ENCODE peak calls at places on chromosomes 1 and 21, in five cellular contexts. One of them, this sample, is unnamed.

GRCh38 chr1:18948048-18948912 is 8.2 kb downstream of the IFFO2 start:
- DNase-seq in activated T-cell treated with anti-CD3 and anti-CD28 coated beads for 1 hour: peak
- DNase-seq in effector memory CD8-positive, alpha-beta T cell: peak
- DNase-seq in activated T-helper 1 cell treated with anti-CD3 and anti-CD28 coated beads, Interleukin-12 subunit alpha, Interleukin-12 subunit beta, Interleukin-2, Interleukin-4 antibody, amounts not matched to agents 30 ng/mL and 10 ng/mL and 1 ng/mL, durations not matched to agents 14 hours and 24 hours and 36 hours: no peak
- DNase-seq in SJSA1: no peak
- DNase-seq in this sample: peak

GRCh38 chr1:168613689-168614655 is 37.6 kb downstream of the XCL1 start:
- DNase-seq in activated T-cell treated with anti-CD3 and anti-CD28 coated beads for 1 hour: no peak
- DNase-seq in effector memory CD8-positive, alpha-beta T cell: no peak
- DNase-seq in activated T-helper 1 cell treated with anti-CD3 and anti-CD28 coated beads, Interleukin-12 subunit alpha, Interleukin-12 subunit beta, Interleukin-2, Interleukin-4 antibody, amounts not matched to agents 30 ng/mL and 10 ng/mL and 1 ng/mL, durations not matched to agents 14 hours and 24 hours and 36 hours: no peak
- DNase-seq in SJSA1: no peak
- DNase-seq in this sample: no peak

GRCh38 chr1:179995576-179995975 is 41.0 kb downstream of the CEP350 start:
- DNase-seq in activated T-cell treated with anti-CD3 and anti-CD28 coated beads for 1 hour: no peak
- DNase-seq in effector memory CD8-positive, alpha-beta T cell: no peak
- DNase-seq in activated T-helper 1 cell treated with anti-CD3 and anti-CD28 coated beads, Interleukin-12 subunit alpha, Interleukin-12 subunit beta, Interleukin-2, Interleukin-4 antibody, amounts not matched to agents 30 ng/mL and 10 ng/mL and 1 ng/mL, durations not matched to agents 14 hours and 24 hours and 36 hours: no peak
- DNase-seq in SJSA1: no peak
- DNase-seq in this sample: no peak

GRCh38 chr1:89356658-89357400 is 7.0 kb upstream of the GBP6 start:
- DNase-seq in activated T-cell treated with anti-CD3 and anti-CD28 coated beads for 1 hour: no peak
- DNase-seq in effector memory CD8-positive, alpha-beta T cell: no peak
- DNase-seq in activated T-helper 1 cell treated with anti-CD3 and anti-CD28 coated beads, Interleukin-12 subunit alpha, Interleukin-12 subunit beta, Interleukin-2, Interleukin-4 antibody, amounts not matched to agents 30 ng/mL and 10 ng/mL and 1 ng/mL, durations not matched to agents 14 hours and 24 hours and 36 hours: no peak
- DNase-seq in SJSA1: no peak
- DNase-seq in this sample: no peak

GRCh38 chr1:113396585-113396984 is 6.3 kb downstream of the MAGI3 start:
- DNase-seq in activated T-cell treated with anti-CD3 and anti-CD28 coated beads for 1 hour: no peak
- DNase-seq in effector memory CD8-positive, alpha-beta T cell: no peak
- DNase-seq in activated T-helper 1 cell treated with anti-CD3 and anti-CD28 coated beads, Interleukin-12 subunit alpha, Interleukin-12 subunit beta, Interleukin-2, Interleukin-4 antibody, amounts not matched to agents 30 ng/mL and 10 ng/mL and 1 ng/mL, durations not matched to agents 14 hours and 24 hours and 36 hours: no peak
- DNase-seq in SJSA1: peak
- DNase-seq in this sample: no peak

GRCh38 chr1:210239295-210240155 is 6.9 kb downstream of the SERTAD4 start:
- DNase-seq in activated T-cell treated with anti-CD3 and anti-CD28 coated beads for 1 hour: no peak
- DNase-seq in effector memory CD8-positive, alpha-beta T cell: no peak
- DNase-seq in activated T-helper 1 cell treated with anti-CD3 and anti-CD28 coated beads, Interleukin-12 subunit alpha, Interleukin-12 subunit beta, Interleukin-2, Interleukin-4 antibody, amounts not matched to agents 30 ng/mL and 10 ng/mL and 1 ng/mL, durations not matched to agents 14 hours and 24 hours and 36 hours: no peak
- DNase-seq in SJSA1: peak
- DNase-seq in this sample: no peak

GRCh38 chr1:162187676-162188075 is 118.2 kb downstream of the NOS1AP start:
- DNase-seq in activated T-cell treated with anti-CD3 and anti-CD28 coated beads for 1 hour: no peak
- DNase-seq in effector memory CD8-positive, alpha-beta T cell: no peak
- DNase-seq in activated T-helper 1 cell treated with anti-CD3 and anti-CD28 coated beads, Interleukin-12 subunit alpha, Interleukin-12 subunit beta, Interleukin-2, Interleukin-4 antibody, amounts not matched to agents 30 ng/mL and 10 ng/mL and 1 ng/mL, durations not matched to agents 14 hours and 24 hours and 36 hours: no peak
- DNase-seq in SJSA1: no peak
- DNase-seq in this sample: no peak

GRCh38 chr1:81330521-81330920 is 470.2 kb upstream of the ADGRL2 start:
- DNase-seq in activated T-cell treated with anti-CD3 and anti-CD28 coated beads for 1 hour: no peak
- DNase-seq in effector memory CD8-positive, alpha-beta T cell: no peak
- DNase-seq in activated T-helper 1 cell treated with anti-CD3 and anti-CD28 coated beads, Interleukin-12 subunit alpha, Interleukin-12 subunit beta, Interleukin-2, Interleukin-4 antibody, amounts not matched to agents 30 ng/mL and 10 ng/mL and 1 ng/mL, durations not matched to agents 14 hours and 24 hours and 36 hours: no peak
- DNase-seq in SJSA1: no peak
- DNase-seq in this sample: no peak

GRCh38 chr21:27189870-27190269 is 223.0 kb upstream of the ADAMTS5 start:
- DNase-seq in activated T-cell treated with anti-CD3 and anti-CD28 coated beads for 1 hour: no peak
- DNase-seq in effector memory CD8-positive, alpha-beta T cell: no peak
- DNase-seq in activated T-helper 1 cell treated with anti-CD3 and anti-CD28 coated beads, Interleukin-12 subunit alpha, Interleukin-12 subunit beta, Interleukin-2, Interleukin-4 antibody, amounts not matched to agents 30 ng/mL and 10 ng/mL and 1 ng/mL, durations not matched to agents 14 hours and 24 hours and 36 hours: no peak
- DNase-seq in SJSA1: no peak
- DNase-seq in this sample: no peak

GRCh38 chr1:31830065-31830464 is 14.2 kb upstream of the SPOCD1 start:
- DNase-seq in activated T-cell treated with anti-CD3 and anti-CD28 coated beads for 1 hour: no peak
- DNase-seq in effector memory CD8-positive, alpha-beta T cell: no peak
- DNase-seq in activated T-helper 1 cell treated with anti-CD3 and anti-CD28 coated beads, Interleukin-12 subunit alpha, Interleukin-12 subunit beta, Interleukin-2, Interleukin-4 antibody, amounts not matched to agents 30 ng/mL and 10 ng/mL and 1 ng/mL, durations not matched to agents 14 hours and 24 hours and 36 hours: no peak
- DNase-seq in SJSA1: no peak
- DNase-seq in this sample: no peak

GRCh38 chr1:155324717-155325595 is 4.3 kb downstream of the RUSC1 start:
- DNase-seq in activated T-cell treated with anti-CD3 and anti-CD28 coated beads for 1 hour: peak
- DNase-seq in effector memory CD8-positive, alpha-beta T cell: no peak
- DNase-seq in activated T-helper 1 cell treated with anti-CD3 and anti-CD28 coated beads, Interleukin-12 subunit alpha, Interleukin-12 subunit beta, Interleukin-2, Interleukin-4 antibody, amounts not matched to agents 30 ng/mL and 10 ng/mL and 1 ng/mL, durations not matched to agents 14 hours and 24 hours and 36 hours: no peak
- DNase-seq in SJSA1: peak
- DNase-seq in this sample: no peak

GRCh38 chr1:202176949-202177927 is 16.4 kb upstream of the LGR6 start:
- DNase-seq in activated T-cell treated with anti-CD3 and anti-CD28 coated beads for 1 hour: no peak
- DNase-seq in effector memory CD8-positive, alpha-beta T cell: no peak
- DNase-seq in activated T-helper 1 cell treated with anti-CD3 and anti-CD28 coated beads, Interleukin-12 subunit alpha, Interleukin-12 subunit beta, Interleukin-2, Interleukin-4 antibody, amounts not matched to agents 30 ng/mL and 10 ng/mL and 1 ng/mL, durations not matched to agents 14 hours and 24 hours and 36 hours: no peak
- DNase-seq in SJSA1: no peak
- DNase-seq in this sample: no peak

GRCh38 chr1:32971576-32971975 is 7.0 kb upstream of the RNF19B start:
- DNase-seq in activated T-cell treated with anti-CD3 and anti-CD28 coated beads for 1 hour: no peak
- DNase-seq in effector memory CD8-positive, alpha-beta T cell: no peak
- DNase-seq in activated T-helper 1 cell treated with anti-CD3 and anti-CD28 coated beads, Interleukin-12 subunit alpha, Interleukin-12 subunit beta, Interleukin-2, Interleukin-4 antibody, amounts not matched to agents 30 ng/mL and 10 ng/mL and 1 ng/mL, durations not matched to agents 14 hours and 24 hours and 36 hours: no peak
- DNase-seq in SJSA1: no peak
- DNase-seq in this sample: no peak

GRCh38 chr1:162070094-162070748 is 730 bp downstream of the NOS1AP start:
- DNase-seq in activated T-cell treated with anti-CD3 and anti-CD28 coated beads for 1 hour: no peak
- DNase-seq in effector memory CD8-positive, alpha-beta T cell: peak
- DNase-seq in activated T-helper 1 cell treated with anti-CD3 and anti-CD28 coated beads, Interleukin-12 subunit alpha, Interleukin-12 subunit beta, Interleukin-2, Interleukin-4 antibody, amounts not matched to agents 30 ng/mL and 10 ng/mL and 1 ng/mL, durations not matched to agents 14 hours and 24 hours and 36 hours: no peak
- DNase-seq in SJSA1: no peak
- DNase-seq in this sample: no peak

GRCh38 chr1:156471496-156472490 is 28.8 kb downstream of the MEF2D start:
- DNase-seq in activated T-cell treated with anti-CD3 and anti-CD28 coated beads for 1 hour: no peak
- DNase-seq in effector memory CD8-positive, alpha-beta T cell: no peak
- DNase-seq in activated T-helper 1 cell treated with anti-CD3 and anti-CD28 coated beads, Interleukin-12 subunit alpha, Interleukin-12 subunit beta, Interleukin-2, Interleukin-4 antibody, amounts not matched to agents 30 ng/mL and 10 ng/mL and 1 ng/mL, durations not matched to agents 14 hours and 24 hours and 36 hours: no peak
- DNase-seq in SJSA1: no peak
- DNase-seq in this sample: no peak

GRCh38 chr1:221794079-221794670 is 52.3 kb upstream of the DUSP10 start:
- DNase-seq in activated T-cell treated with anti-CD3 and anti-CD28 coated beads for 1 hour: no peak
- DNase-seq in effector memory CD8-positive, alpha-beta T cell: peak
- DNase-seq in activated T-helper 1 cell treated with anti-CD3 and anti-CD28 coated beads, Interleukin-12 subunit alpha, Interleukin-12 subunit beta, Interleukin-2, Interleukin-4 antibody, amounts not matched to agents 30 ng/mL and 10 ng/mL and 1 ng/mL, durations not matched to agents 14 hours and 24 hours and 36 hours: peak
- DNase-seq in SJSA1: no peak
- DNase-seq in this sample: no peak

GRCh38 chr21:27648560-27648959 is 681.7 kb upstream of the ADAMTS5 start:
- DNase-seq in activated T-cell treated with anti-CD3 and anti-CD28 coated beads for 1 hour: no peak
- DNase-seq in effector memory CD8-positive, alpha-beta T cell: no peak
- DNase-seq in activated T-helper 1 cell treated with anti-CD3 and anti-CD28 coated beads, Interleukin-12 subunit alpha, Interleukin-12 subunit beta, Interleukin-2, Interleukin-4 antibody, amounts not matched to agents 30 ng/mL and 10 ng/mL and 1 ng/mL, durations not matched to agents 14 hours and 24 hours and 36 hours: no peak
- DNase-seq in SJSA1: peak
- DNase-seq in this sample: no peak

GRCh38 chr1:111789666-111790316 is 34.1 kb downstream of the DDX20 start:
- DNase-seq in activated T-cell treated with anti-CD3 and anti-CD28 coated beads for 1 hour: no peak
- DNase-seq in effector memory CD8-positive, alpha-beta T cell: no peak
- DNase-seq in activated T-helper 1 cell treated with anti-CD3 and anti-CD28 coated beads, Interleukin-12 subunit alpha, Interleukin-12 subunit beta, Interleukin-2, Interleukin-4 antibody, amounts not matched to agents 30 ng/mL and 10 ng/mL and 1 ng/mL, durations not matched to agents 14 hours and 24 hours and 36 hours: no peak
- DNase-seq in SJSA1: no peak
- DNase-seq in this sample: no peak

GRCh38 chr1:184017226-184017787 is 20.2 kb downstream of the COLGALT2 start:
- DNase-seq in activated T-cell treated with anti-CD3 and anti-CD28 coated beads for 1 hour: no peak
- DNase-seq in effector memory CD8-positive, alpha-beta T cell: no peak
- DNase-seq in activated T-helper 1 cell treated with anti-CD3 and anti-CD28 coated beads, Interleukin-12 subunit alpha, Interleukin-12 subunit beta, Interleukin-2, Interleukin-4 antibody, amounts not matched to agents 30 ng/mL and 10 ng/mL and 1 ng/mL, durations not matched to agents 14 hours and 24 hours and 36 hours: no peak
- DNase-seq in SJSA1: no peak
- DNase-seq in this sample: no peak

GRCh38 chr1:67957026-67957425 is 93.4 kb downstream of the DIRAS3 start:
- DNase-seq in activated T-cell treated with anti-CD3 and anti-CD28 coated beads for 1 hour: no peak
- DNase-seq in effector memory CD8-positive, alpha-beta T cell: no peak
- DNase-seq in activated T-helper 1 cell treated with anti-CD3 and anti-CD28 coated beads, Interleukin-12 subunit alpha, Interleukin-12 subunit beta, Interleukin-2, Interleukin-4 antibody, amounts not matched to agents 30 ng/mL and 10 ng/mL and 1 ng/mL, durations not matched to agents 14 hours and 24 hours and 36 hours: no peak
- DNase-seq in SJSA1: no peak
- DNase-seq in this sample: no peak

GRCh38 chr21:38256599-38257302 is at the start of gene KCNJ15:
- DNase-seq in activated T-cell treated with anti-CD3 and anti-CD28 coated beads for 1 hour: no peak
- DNase-seq in effector memory CD8-positive, alpha-beta T cell: no peak
- DNase-seq in activated T-helper 1 cell treated with anti-CD3 and anti-CD28 coated beads, Interleukin-12 subunit alpha, Interleukin-12 subunit beta, Interleukin-2, Interleukin-4 antibody, amounts not matched to agents 30 ng/mL and 10 ng/mL and 1 ng/mL, durations not matched to agents 14 hours and 24 hours and 36 hours: no peak
- DNase-seq in SJSA1: no peak
- DNase-seq in this sample: no peak

GRCh38 chr1:185840880-185841279 is 106.7 kb downstream of the HMCN1 start:
- DNase-seq in activated T-cell treated with anti-CD3 and anti-CD28 coated beads for 1 hour: no peak
- DNase-seq in effector memory CD8-positive, alpha-beta T cell: no peak
- DNase-seq in activated T-helper 1 cell treated with anti-CD3 and anti-CD28 coated beads, Interleukin-12 subunit alpha, Interleukin-12 subunit beta, Interleukin-2, Interleukin-4 antibody, amounts not matched to agents 30 ng/mL and 10 ng/mL and 1 ng/mL, durations not matched to agents 14 hours and 24 hours and 36 hours: no peak
- DNase-seq in SJSA1: no peak
- DNase-seq in this sample: no peak

GRCh38 chr1:60833173-60833572 is 249.2 kb upstream of the NFIA start:
- DNase-seq in activated T-cell treated with anti-CD3 and anti-CD28 coated beads for 1 hour: no peak
- DNase-seq in effector memory CD8-positive, alpha-beta T cell: no peak
- DNase-seq in activated T-helper 1 cell treated with anti-CD3 and anti-CD28 coated beads, Interleukin-12 subunit alpha, Interleukin-12 subunit beta, Interleukin-2, Interleukin-4 antibody, amounts not matched to agents 30 ng/mL and 10 ng/mL and 1 ng/mL, durations not matched to agents 14 hours and 24 hours and 36 hours: no peak
- DNase-seq in SJSA1: no peak
- DNase-seq in this sample: no peak

GRCh38 chr1:217272385-217272784 is 358.5 kb downstream of the GPATCH2 start:
- DNase-seq in activated T-cell treated with anti-CD3 and anti-CD28 coated beads for 1 hour: no peak
- DNase-seq in effector memory CD8-positive, alpha-beta T cell: no peak
- DNase-seq in activated T-helper 1 cell treated with anti-CD3 and anti-CD28 coated beads, Interleukin-12 subunit alpha, Interleukin-12 subunit beta, Interleukin-2, Interleukin-4 antibody, amounts not matched to agents 30 ng/mL and 10 ng/mL and 1 ng/mL, durations not matched to agents 14 hours and 24 hours and 36 hours: no peak
- DNase-seq in SJSA1: no peak
- DNase-seq in this sample: no peak

GRCh38 chr1:25549273-25550154 is 6.1 kb downstream of the LDLRAP1 start:
- DNase-seq in activated T-cell treated with anti-CD3 and anti-CD28 coated beads for 1 hour: peak
- DNase-seq in effector memory CD8-positive, alpha-beta T cell: peak
- DNase-seq in activated T-helper 1 cell treated with anti-CD3 and anti-CD28 coated beads, Interleukin-12 subunit alpha, Interleukin-12 subunit beta, Interleukin-2, Interleukin-4 antibody, amounts not matched to agents 30 ng/mL and 10 ng/mL and 1 ng/mL, durations not matched to agents 14 hours and 24 hours and 36 hours: peak
- DNase-seq in SJSA1: no peak
- DNase-seq in this sample: peak

GRCh38 chr1:47771766-47772165 is 225.4 kb downstream of the TRABD2B start:
- DNase-seq in activated T-cell treated with anti-CD3 and anti-CD28 coated beads for 1 hour: no peak
- DNase-seq in effector memory CD8-positive, alpha-beta T cell: no peak
- DNase-seq in activated T-helper 1 cell treated with anti-CD3 and anti-CD28 coated beads, Interleukin-12 subunit alpha, Interleukin-12 subunit beta, Interleukin-2, Interleukin-4 antibody, amounts not matched to agents 30 ng/mL and 10 ng/mL and 1 ng/mL, durations not matched to agents 14 hours and 24 hours and 36 hours: no peak
- DNase-seq in SJSA1: no peak
- DNase-seq in this sample: no peak

GRCh38 chr1:190478193-190479007 is 736 bp upstream of the BRINP3 start:
- DNase-seq in activated T-cell treated with anti-CD3 and anti-CD28 coated beads for 1 hour: no peak
- DNase-seq in effector memory CD8-positive, alpha-beta T cell: no peak
- DNase-seq in activated T-helper 1 cell treated with anti-CD3 and anti-CD28 coated beads, Interleukin-12 subunit alpha, Interleukin-12 subunit beta, Interleukin-2, Interleukin-4 antibody, amounts not matched to agents 30 ng/mL and 10 ng/mL and 1 ng/mL, durations not matched to agents 14 hours and 24 hours and 36 hours: no peak
- DNase-seq in SJSA1: no peak
- DNase-seq in this sample: no peak

GRCh38 chr1:198416276-198416675 is 124.2 kb downstream of the ATP6V1G3 start:
- DNase-seq in activated T-cell treated with anti-CD3 and anti-CD28 coated beads for 1 hour: no peak
- DNase-seq in effector memory CD8-positive, alpha-beta T cell: no peak
- DNase-seq in activated T-helper 1 cell treated with anti-CD3 and anti-CD28 coated beads, Interleukin-12 subunit alpha, Interleukin-12 subunit beta, Interleukin-2, Interleukin-4 antibody, amounts not matched to agents 30 ng/mL and 10 ng/mL and 1 ng/mL, durations not matched to agents 14 hours and 24 hours and 36 hours: no peak
- DNase-seq in SJSA1: no peak
- DNase-seq in this sample: no peak

GRCh38 chr1:22332166-22332717 is 119.4 kb upstream of the ZBTB40 start:
- DNase-seq in activated T-cell treated with anti-CD3 and anti-CD28 coated beads for 1 hour: no peak
- DNase-seq in effector memory CD8-positive, alpha-beta T cell: no peak
- DNase-seq in activated T-helper 1 cell treated with anti-CD3 and anti-CD28 coated beads, Interleukin-12 subunit alpha, Interleukin-12 subunit beta, Interleukin-2, Interleukin-4 antibody, amounts not matched to agents 30 ng/mL and 10 ng/mL and 1 ng/mL, durations not matched to agents 14 hours and 24 hours and 36 hours: no peak
- DNase-seq in SJSA1: no peak
- DNase-seq in this sample: no peak

This sample was measured in activated effector memory CD4-positive, alpha-beta T cell treated with Interleukin-2 at 50 U/mL for 16 hours.